ENCODE peak calls at places on chromosomes 4 and X, in five cellular contexts. M, N, C, U and T are unnamed samples.

GRCh38 chr4:127920521-127920920 is 39.8 kb downstream of the PLK4 start:
- DNase-seq in M (no peak), N (no peak), C (no peak), U (no peak), T (no peak)

GRCh38 chr4:90586799-90587198 is 459.6 kb downstream of the CCSER1 start:
- DNase-seq in M (no peak), N (no peak), C (no peak), U (no peak), T (no peak)

GRCh38 chrX:153684447-153685178 is 3.1 kb upstream of the SLC6A8 start:
- DNase-seq in M (no peak), N (no peak), C (peak; percentile 74), U (no peak), T (no peak)

GRCh38 chr4:47531241-47531953 is 46.3 kb downstream of the ATP10D start:
- DNase-seq in M (peak; percentile 20), N (peak; percentile 21), C (peak; percentile 21), U (no peak), T (peak; percentile 83)

GRCh38 chr4:72031868-72032619 is at the start of gene NPFFR2:
- DNase-seq in M (no peak), N (no peak), C (peak; percentile 29), U (no peak), T (no peak)

GRCh38 chrX:97027384-97027922 is 143.7 kb downstream of the RPA4 start:
- DNase-seq in M (no peak), N (no peak), C (peak; percentile 60), U (peak; percentile 65), T (no peak)

GRCh38 chr4:113179091-113179490 is 129.6 kb downstream of the ANK2 start:
- DNase-seq in M (no peak), N (no peak), C (no peak), U (no peak), T (peak; percentile 19)

GRCh38 chrX:134338527-134338926 is 101.5 kb downstream of the CCDC160 start:
- DNase-seq in M (no peak), N (no peak), C (no peak), U (no peak), T (no peak)

GRCh38 chrX:102651242-102651967 is at the start of gene GPRASP1:
- DNase-seq in M (no peak), N (peak; percentile 58), C (peak; percentile 50), U (no peak), T (peak; percentile 59)

GRCh38 chr4:4840351-4840750 is 19.1 kb upstream of the MSX1 start:
- DNase-seq in M (no peak), N (no peak), C (no peak), U (no peak), T (no peak)

GRCh38 chr4:131054489-131055019 is 1958.6 kb downstream of the C4orf33 start:
- DNase-seq in M (no peak), N (no peak), C (no peak), U (no peak), T (no peak)

GRCh38 chr4:126752702-126753101 is 880.1 kb upstream of the INTU start:
- DNase-seq in M (no peak), N (no peak), C (no peak), U (no peak), T (no peak)

GRCh38 chr4:145083891-145084640 is 13.9 kb downstream of the ANAPC10 start:
- DNase-seq in M (no peak), N (no peak), C (no peak), U (no peak), T (peak; percentile 6)

GRCh38 chr4:2079926-2080325 is 20.8 kb downstream of the NAT8L start:
- DNase-seq in M (no peak), N (no peak), C (no peak), U (no peak), T (no peak)

GRCh38 chrX:124332481-124333424 is at the start of gene TEX13D:
- DNase-seq in M (no peak), N (no peak), C (no peak), U (no peak), T (no peak)

GRCh38 chrX:106168107-106168506 is at the start of gene PWWP3B:
- DNase-seq in M (no peak), N (no peak), C (peak; percentile 26), U (no peak), T (peak; percentile 38)